ENCODE peak calls at places on chromosomes 1 and 21, in six cellular contexts. G is neuronal stem cell, B is mesendoderm, E is H9, T is H1, N is trophoblast cell. D is an unnamed sample.

GRCh38 chr1:11886986-11887665 is 28.4 kb upstream of the NPPB start:
- DNase-seq in G (no peak), B (no peak), E (no peak), T (no peak), N (no peak), D (no peak)

GRCh38 chr1:107748529-107748928 is 216.5 kb downstream of the VAV3 start:
- DNase-seq in G (no peak), B (peak; percentile 40), E (no peak), T (no peak), N (peak; percentile 53), D (peak; percentile 1)

GRCh38 chr21:46661211-46661625 is 25.7 kb downstream of the PRMT2 start:
- DNase-seq in G (peak; percentile 74), B (peak; percentile 90), E (peak; percentile 80), T (peak; percentile 82), N (peak; percentile 52), D (peak; percentile 82)

GRCh38 chr1:81231729-81232038 is 569.0 kb upstream of the ADGRL2 start:
- DNase-seq in G (no peak), B (no peak), E (no peak), T (no peak), N (no peak), D (peak; percentile 11)

GRCh38 chr1:112337028-112337531 is 58.9 kb upstream of the CTTNBP2NL start:
- DNase-seq in G (no peak), B (peak; percentile 67), E (peak; percentile 54), T (no peak), N (peak; percentile 40), D (peak; percentile 31)

GRCh38 chr1:96923753-96924152 is 202.2 kb downstream of the PTBP2 start:
- DNase-seq in G (no peak), B (no peak), E (no peak), T (no peak), N (no peak), D (no peak)

GRCh38 chr21:16308269-16308668 is 578.5 kb downstream of the USP25 start:
- DNase-seq in G (no peak), B (no peak), E (no peak), T (no peak), N (no peak), D (peak; percentile 15)

GRCh38 chr1:186574951-186575747 is 105.1 kb downstream of the PTGS2 start:
- DNase-seq in G (no peak), B (no peak), E (no peak), T (no peak), N (no peak), D (no peak)

GRCh38 chr1:61842863-61843514 is 100.7 kb downstream of the PATJ start:
- DNase-seq in G (no peak), B (peak; percentile 53), E (peak; percentile 34), T (no peak), N (no peak), D (no peak)

GRCh38 chr21:44972821-44973220 is 33.0 kb downstream of the SLX9 start:
- DNase-seq in G (no peak), B (no peak), E (no peak), T (no peak), N (peak; percentile 62), D (peak; percentile 64)

GRCh38 chr1:86394416-86394815 is 1.7 kb downstream of the ODF2L start:
- DNase-seq in G (no peak), B (no peak), E (no peak), T (no peak), N (peak; percentile 25), D (peak; percentile 49)

GRCh38 chr1:67479146-67479891 is 49.1 kb upstream of the SERBP1 start:
- DNase-seq in G (no peak), B (no peak), E (no peak), T (no peak), N (no peak), D (no peak)

GRCh38 chr1:226119169-226119568 is 56.7 kb downstream of the H3-3A start:
- DNase-seq in G (no peak), B (no peak), E (no peak), T (no peak), N (no peak), D (no peak)

GRCh38 chr1:47226121-47226977 is 5.7 kb downstream of the TAL1 start:
- DNase-seq in G (no peak), B (no peak), E (no peak), T (no peak), N (no peak), D (no peak)

GRCh38 chr1:17214876-17215544 is 10.1 kb downstream of the PADI1 start:
- DNase-seq in G (no peak), B (no peak), E (no peak), T (no peak), N (no peak), D (no peak)

GRCh38 chr1:31515061-31515775 is 61.1 kb upstream of the TINAGL1 start:
- DNase-seq in G (no peak), B (no peak), E (no peak), T (no peak), N (no peak), D (no peak)

GRCh38 chr1:42682739-42683529 is 716 bp downstream of the YBX1 start:
- DNase-seq in G (peak; percentile 57), B (peak; percentile 56), E (peak; percentile 39), T (peak; percentile 55), N (peak; percentile 74), D (peak; percentile 69)

GRCh38 chr1:66399888-66400529 is 133.9 kb upstream of the SGIP1 start:
- DNase-seq in G (no peak), B (no peak), E (no peak), T (no peak), N (no peak), D (peak; percentile 47)

GRCh38 chr1:66403031-66403731 is 130.8 kb upstream of the SGIP1 start:
- DNase-seq in G (no peak), B (peak; percentile 13), E (no peak), T (no peak), N (no peak), D (no peak)

GRCh38 chr1:66400660-66401059 is 133.3 kb upstream of the SGIP1 start:
- DNase-seq in G (no peak), B (no peak), E (no peak), T (no peak), N (no peak), D (no peak)

GRCh38 chr1:66401244-66401643 is 132.7 kb upstream of the SGIP1 start:
- DNase-seq in G (no peak), B (no peak), E (no peak), T (no peak), N (no peak), D (no peak)

DNA sequence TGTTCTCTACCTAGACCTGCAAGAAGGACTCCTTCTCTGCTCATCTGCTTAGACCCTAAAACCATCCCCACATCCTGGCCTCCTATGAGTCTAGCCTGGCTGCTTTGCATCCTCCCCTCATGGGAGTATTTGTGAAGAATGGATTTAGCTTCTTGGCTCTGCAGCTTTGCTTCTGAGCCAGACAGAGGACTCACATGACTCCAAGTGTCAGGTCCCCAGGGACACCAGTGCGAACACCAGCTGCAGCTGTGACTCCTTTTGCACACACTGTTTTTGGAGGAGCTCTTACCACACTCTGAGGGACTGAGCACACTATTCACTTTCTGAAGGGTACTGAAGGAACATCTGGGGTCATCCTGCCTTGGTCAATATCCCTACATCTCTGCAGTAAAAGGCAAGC is 131.8 kb upstream of the SGIP1 start:
- DNase-seq in G (no peak), B (no peak), E (no peak), T (no peak), N (no peak), D (no peak)
- H3K4ac ChIP-seq in G (no peak overlapping the region), B (no peak overlapping the region), E (no peak overlapping the region), T (no peak overlapping the region), N (no peak overlapping the region), D (peak overlapping the region; percentile 25)

GRCh38 chr1:32992489-32993214 is 28.0 kb upstream of the RNF19B start:
- DNase-seq in G (no peak), B (peak; percentile 97), E (peak; percentile 92), T (peak; percentile 66), N (peak; percentile 88), D (peak; percentile 95)
- H3K4ac ChIP-seq in G (no peak overlapping the region), B (no peak overlapping the region), E (no peak overlapping the region), T (no peak overlapping the region), N (no peak overlapping the region), D (peak overlapping the region; percentile 10)

GRCh38 chr1:94927405-94928175 is 680 bp upstream of the CNN3 start:
- DNase-seq in G (peak; percentile 66), B (peak; percentile 86), E (peak; percentile 81), T (no peak), N (peak; percentile 51), D (peak; percentile 67)

GRCh38 chr1:94926915-94927404 is at the start of gene CNN3:
- DNase-seq in G (peak; percentile 94), B (peak; percentile 97), E (peak; percentile 94), T (peak; percentile 92), N (peak; percentile 69), D (peak; percentile 92)

GRCh38 chr1:94926365-94926914 is 470 bp downstream of the CNN3 start:
- DNase-seq in G (peak; percentile 51), B (peak; percentile 73), E (peak; percentile 58), T (peak; percentile 79), N (peak; percentile 21), D (peak; percentile 53)

GRCh38 chr1:94924967-94925366 is 1.9 kb downstream of the CNN3 start:
- DNase-seq in G (no peak), B (no peak), E (no peak), T (no peak), N (no peak), D (peak; percentile 44)

GRCh38 chr1:94925561-94926364 is 1.1 kb downstream of the CNN3 start:
- DNase-seq in G (peak; percentile 97), B (peak; percentile 100), E (peak; percentile 92), T (peak; percentile 86), N (peak; percentile 35), D (peak; percentile 87)
- H3K4ac ChIP-seq in G (peak overlapping the region; percentile 87), B (peak overlapping the region; percentile 18), E (peak overlapping the region; percentile 97), T (peak overlapping the region; percentile 93), N (peak overlapping the region; percentile 87), D (peak overlapping the region; percentile 97)

DNA sequence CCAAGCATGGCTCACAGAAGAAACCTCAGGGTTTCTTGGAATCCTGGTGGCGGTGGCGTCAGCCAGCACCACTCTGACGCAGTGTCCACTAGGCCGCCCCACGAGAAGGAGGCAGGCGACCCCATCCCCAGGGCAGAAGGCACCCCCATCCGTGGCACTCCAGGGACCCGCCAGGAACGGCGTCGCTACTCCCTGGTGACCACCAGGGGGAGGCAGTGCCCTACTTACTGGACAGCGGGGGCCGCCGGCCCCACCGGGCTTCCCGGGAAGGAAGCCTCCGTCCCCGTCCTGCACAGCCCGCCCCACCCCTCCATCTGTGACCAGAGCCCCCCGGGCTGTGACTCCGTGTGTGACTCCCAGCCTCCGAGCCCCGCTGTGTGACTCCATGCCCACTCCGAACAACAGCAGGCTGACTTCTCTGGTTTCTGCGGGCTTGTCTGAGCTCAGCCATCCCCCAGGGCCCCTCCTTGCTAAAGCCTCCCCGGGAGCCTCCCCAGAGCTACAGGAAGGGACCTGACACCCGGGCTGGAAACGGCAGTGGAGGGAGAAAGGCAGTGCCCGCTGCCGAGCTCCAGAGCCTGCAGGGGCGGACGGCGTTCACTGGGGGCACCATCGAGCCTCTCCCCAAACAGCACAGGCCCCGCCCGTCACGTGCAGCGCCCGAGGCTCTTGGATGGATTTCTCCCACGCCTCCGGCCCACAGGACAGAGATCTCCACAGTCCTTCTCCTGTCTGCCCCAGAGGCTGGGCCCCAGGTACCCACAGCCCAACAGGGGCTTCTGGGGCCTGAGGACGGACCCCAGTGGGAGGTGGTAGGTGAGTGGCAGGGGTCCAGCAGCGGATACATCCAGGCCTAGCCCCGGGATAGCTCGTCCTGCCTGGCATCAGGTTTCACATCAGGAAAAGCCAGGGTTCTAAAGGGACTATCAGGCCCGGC is 21.1 kb downstream of the KIF17 start:
- DNase-seq in G (peak; percentile 87), B (peak; percentile 94), E (peak; percentile 93), T (peak; percentile 90), N (peak; percentile 85), D (peak; percentile 94)
- H3K4ac ChIP-seq in G (no peak overlapping the region), B (no peak overlapping the region), E (no peak overlapping the region), T (no peak overlapping the region), N (peak overlapping the region; percentile 31), D (peak overlapping the region; percentile 98)

D was measured in IMR-90.